ENCODE peak calls at places on chromosomes 1 and 21, in seven cellular contexts. One of them, this sample, is unnamed.

GRCh38 chr1:169745015-169745861 is 11.4 kb upstream of the SELE start:
- DNase-seq in memory B cell: no peak
- DNase-seq in kidney tubule cell: no peak
- DNase-seq in T47D: no peak
- DNase-seq in lower lobe of right lung: no peak
- DNase-seq in neural crest cell: no peak
- DNase-seq in HEK293T: no peak
- DNase-seq in this sample: no peak

GRCh38 chr1:151790940-151791651 is 796 bp upstream of the TDRKH start:
- DNase-seq in lower lobe of right lung: peak
- DNase-seq in memory B cell: no peak
- DNase-seq in kidney tubule cell: peak
- DNase-seq in HEK293T: peak
- DNase-seq in T47D: peak
- DNase-seq in neural crest cell: peak
- DNase-seq in this sample: no peak

GRCh38 chr1:56506314-56506743 is 73.0 kb downstream of the PLPP3 start:
- DNase-seq in T47D: no peak
- DNase-seq in memory B cell: no peak
- DNase-seq in kidney tubule cell: no peak
- DNase-seq in HEK293T: no peak
- DNase-seq in lower lobe of right lung: no peak
- DNase-seq in neural crest cell: no peak
- DNase-seq in this sample: no peak

GRCh38 chr1:16072616-16073484 is 601 bp downstream of the FAM131C start:
- DNase-seq in kidney tubule cell: no peak
- DNase-seq in memory B cell: no peak
- DNase-seq in neural crest cell: no peak
- DNase-seq in HEK293T: peak
- DNase-seq in lower lobe of right lung: no peak
- DNase-seq in T47D: no peak
- DNase-seq in this sample: no peak

GRCh38 chr1:111481387-111482221 is 7.8 kb downstream of the C1orf162 start:
- DNase-seq in HEK293T: peak
- DNase-seq in neural crest cell: peak
- DNase-seq in lower lobe of right lung: peak
- DNase-seq in kidney tubule cell: peak
- DNase-seq in T47D: peak
- DNase-seq in memory B cell: no peak
- DNase-seq in this sample: peak

GRCh38 chr1:89556716-89557442 is 32.2 kb downstream of the LRRC8B start:
- DNase-seq in T47D: no peak
- DNase-seq in kidney tubule cell: no peak
- DNase-seq in HEK293T: no peak
- DNase-seq in neural crest cell: no peak
- DNase-seq in lower lobe of right lung: no peak
- DNase-seq in memory B cell: no peak
- DNase-seq in this sample: no peak

GRCh38 chr1:202806845-202807366 is 1.3 kb downstream of the KDM5B start:
- DNase-seq in HEK293T: peak
- DNase-seq in T47D: no peak
- DNase-seq in lower lobe of right lung: no peak
- DNase-seq in memory B cell: peak
- DNase-seq in neural crest cell: peak
- DNase-seq in kidney tubule cell: peak
- DNase-seq in this sample: peak

GRCh38 chr1:58814251-58815068 is 30.6 kb upstream of the JUN start:
- DNase-seq in neural crest cell: peak
- DNase-seq in HEK293T: peak
- DNase-seq in T47D: no peak
- DNase-seq in lower lobe of right lung: peak
- DNase-seq in memory B cell: no peak
- DNase-seq in kidney tubule cell: peak
- DNase-seq in this sample: peak

GRCh38 chr1:210332719-210333398 is 4.2 kb downstream of the HHAT start:
- DNase-seq in T47D: no peak
- DNase-seq in HEK293T: no peak
- DNase-seq in neural crest cell: no peak
- DNase-seq in memory B cell: no peak
- DNase-seq in lower lobe of right lung: no peak
- DNase-seq in kidney tubule cell: peak
- DNase-seq in this sample: no peak

GRCh38 chr1:232560940-232561339 is 69.0 kb downstream of the SIPA1L2 start:
- DNase-seq in neural crest cell: no peak
- DNase-seq in memory B cell: no peak
- DNase-seq in kidney tubule cell: no peak
- DNase-seq in lower lobe of right lung: no peak
- DNase-seq in HEK293T: no peak
- DNase-seq in T47D: no peak
- DNase-seq in this sample: no peak

GRCh38 chr1:91166106-91166712 is 144.4 kb upstream of the ZNF644 start:
- DNase-seq in kidney tubule cell: peak
- DNase-seq in memory B cell: no peak
- DNase-seq in T47D: peak
- DNase-seq in neural crest cell: peak
- DNase-seq in lower lobe of right lung: peak
- DNase-seq in HEK293T: peak
- DNase-seq in this sample: no peak

GRCh38 chr1:105427543-105427942 is 1628.9 kb upstream of the PRMT6 start:
- DNase-seq in T47D: no peak
- DNase-seq in kidney tubule cell: no peak
- DNase-seq in lower lobe of right lung: no peak
- DNase-seq in neural crest cell: no peak
- DNase-seq in HEK293T: no peak
- DNase-seq in memory B cell: no peak
- DNase-seq in this sample: no peak

GRCh38 chr21:38770660-38771059 is 35.1 kb upstream of the ETS2 start:
- DNase-seq in neural crest cell: no peak
- DNase-seq in HEK293T: no peak
- DNase-seq in memory B cell: no peak
- DNase-seq in lower lobe of right lung: no peak
- DNase-seq in T47D: no peak
- DNase-seq in kidney tubule cell: peak
- DNase-seq in this sample: no peak

GRCh38 chr1:184724843-184725242 is 29.8 kb downstream of the EDEM3 start:
- DNase-seq in lower lobe of right lung: no peak
- DNase-seq in neural crest cell: no peak
- DNase-seq in memory B cell: no peak
- DNase-seq in kidney tubule cell: no peak
- DNase-seq in HEK293T: no peak
- DNase-seq in T47D: no peak
- DNase-seq in this sample: no peak

GRCh38 chr1:41158147-41158875 is 83.8 kb downstream of the SCMH1 start:
- DNase-seq in kidney tubule cell: no peak
- DNase-seq in lower lobe of right lung: no peak
- DNase-seq in T47D: no peak
- DNase-seq in HEK293T: no peak
- DNase-seq in memory B cell: no peak
- DNase-seq in neural crest cell: no peak
- DNase-seq in this sample: no peak

GRCh38 chr1:151816964-151817730 is 11.9 kb upstream of the LINGO4 start:
- DNase-seq in memory B cell: no peak
- DNase-seq in HEK293T: no peak
- DNase-seq in lower lobe of right lung: no peak
- DNase-seq in T47D: no peak
- DNase-seq in kidney tubule cell: no peak
- DNase-seq in neural crest cell: no peak
- DNase-seq in this sample: no peak

GRCh38 chr1:24762133-24762676 is 17.0 kb downstream of the CLIC4 start:
- DNase-seq in memory B cell: no peak
- DNase-seq in neural crest cell: no peak
- DNase-seq in T47D: no peak
- DNase-seq in HEK293T: no peak
- DNase-seq in lower lobe of right lung: no peak
- DNase-seq in kidney tubule cell: peak
- DNase-seq in this sample: no peak

GRCh38 chr1:205510308-205510950 is 6.0 kb downstream of the CDK18 start:
- DNase-seq in lower lobe of right lung: no peak
- DNase-seq in memory B cell: no peak
- DNase-seq in T47D: no peak
- DNase-seq in kidney tubule cell: no peak
- DNase-seq in HEK293T: no peak
- DNase-seq in neural crest cell: no peak
- DNase-seq in this sample: no peak